ENCODE peak calls at places on chromosomes 13 and 19, in eight cellular contexts. U, A, T, Y, H, E, P and V are unnamed samples.

GRCh38 chr13:33445476-33445875 is 159.9 kb upstream of the STARD13 start:
- DNase-seq in A (no peak), T (no peak), Y (no peak), P (no peak), U (no peak), H (no peak), E (no peak), V (no peak)

GRCh38 chr13:114149774-114150740 is 17.6 kb upstream of the RASA3 start:
- DNase-seq in U (no peak), T (no peak), Y (no peak), A (no peak), P (no peak), E (no peak), H (no peak), V (no peak)

GRCh38 chr13:41111454-41111853 is 21.1 kb downstream of the KBTBD6 start:
- DNase-seq in U (no peak), A (no peak), Y (no peak), E (no peak), T (peak), H (peak), P (no peak), V (peak)

GRCh38 chr19:41324921-41325639 is 15.1 kb downstream of the CCDC97 start:
- DNase-seq in H (peak), A (peak), P (peak), T (peak), U (no peak), E (peak), Y (peak), V (peak)

GRCh38 chr19:2529473-2529918 is 53.6 kb downstream of the GADD45B start:
- DNase-seq in U (peak), A (peak), T (peak), Y (peak), H (peak), E (peak), P (no peak), V (peak)

GRCh38 chr19:4449022-4449825 is 8.4 kb downstream of the UBXN6 start:
- DNase-seq in T (no peak), A (no peak), Y (no peak), H (no peak), P (no peak), E (no peak), U (no peak), V (peak)

GRCh38 chr13:108533842-108534241 is 95.6 kb upstream of the MYO16 start:
- DNase-seq in H (no peak), A (no peak), T (no peak), U (no peak), Y (no peak), E (no peak), P (no peak), V (no peak)

GRCh38 chr19:6223461-6224307 is 56.1 kb downstream of the MLLT1 start:
- DNase-seq in U (no peak), Y (no peak), T (no peak), P (peak), H (no peak), E (no peak), A (no peak), V (no peak)

GRCh38 chr19:19662866-19663291 is 597 bp downstream of the ATP13A1 start:
- DNase-seq in P (peak), T (no peak), Y (no peak), U (no peak), E (peak), H (peak), A (no peak), V (no peak)

GRCh38 chr13:47250141-47250540 is 353.3 kb upstream of the HTR2A start:
- DNase-seq in T (peak), P (no peak), U (no peak), E (peak), Y (peak), H (no peak), A (no peak), V (peak)